ENCODE peak calls at places on chromosome 16, in ten cellular contexts. M is astrocyte; L is LHCN-M2; G is RCC 7860; S is stimulated activated naive CD8-positive, alpha-beta T cell treated with anti-CD3 and anti-CD28 coated beads, Interleukin-15, amount 100 ng/mL, for 72 hours; C is GM12865; Z is mesenchymal stem cell; Y is HT1080; B is B cell; H is heart left ventricle. T is an unnamed sample.

GRCh38 chr16:17265177-17265576 is 205.6 kb downstream of the XYLT1 start:
- DNase-seq in M (no peak), Z (no peak), S (no peak), B (no peak), C (no peak), H (no peak), L (no peak), G (no peak), Y (no peak), T (no peak)

GRCh38 chr16:66899310-66899944 is 19.1 kb downstream of the PDP2 start:
- DNase-seq in Y (peak), C (no peak), Z (peak), B (peak), M (no peak), G (no peak), S (no peak), L (peak), H (no peak), T (peak)

GRCh38 chr16:84854759-84855158 is 35.0 kb downstream of the CRISPLD2 start:
- DNase-seq in L (no peak), H (no peak), Y (no peak), G (no peak), C (no peak), S (no peak), M (peak), B (no peak), Z (peak), T (no peak)

GRCh38 chr16:20850981-20851380 is 44.7 kb downstream of the REXO5 start:
- DNase-seq in C (no peak), Y (no peak), H (no peak), B (no peak), S (no peak), Z (peak), G (no peak), L (no peak), M (no peak), T (no peak)

GRCh38 chr16:24858219-24859041 is 12.7 kb downstream of the SLC5A11 start:
- DNase-seq in B (peak), Z (peak), C (peak), L (peak), H (peak), Y (peak), S (peak), M (peak), G (peak), T (peak)

GRCh38 chr16:51222016-51222415 is 70.9 kb upstream of the SALL1 start:
- DNase-seq in Z (no peak), Y (no peak), C (no peak), G (no peak), L (no peak), H (no peak), B (no peak), M (no peak), S (no peak), T (no peak)

GRCh38 chr16:71185366-71185765 is 45.2 kb downstream of the HYDIN start:
- DNase-seq in Z (no peak), S (no peak), H (no peak), M (peak), C (no peak), L (no peak), G (no peak), B (no peak), Y (no peak), T (no peak)

GRCh38 chr16:11079657-11080187 is 135.4 kb downstream of the CLEC16A start:
- DNase-seq in M (peak), G (peak), C (peak), H (no peak), S (no peak), Y (peak), B (no peak), L (peak), Z (peak), T (peak)

GRCh38 chr16:66849543-66849942 is 5.3 kb downstream of the CA7 start:
- DNase-seq in Y (no peak), S (no peak), C (no peak), H (no peak), B (no peak), G (no peak), L (no peak), Z (no peak), M (no peak), T (no peak)

GRCh38 chr16:28879261-28879840 is 1.1 kb downstream of the ATP2A1 start:
- DNase-seq in M (no peak), Y (no peak), B (no peak), S (no peak), G (no peak), H (no peak), C (no peak), L (no peak), Z (no peak), T (no peak)

GRCh38 chr16:71254832-71255560 is 24.5 kb upstream of the HYDIN start:
- DNase-seq in L (no peak), S (no peak), H (no peak), C (no peak), Z (no peak), G (no peak), M (no peak), B (no peak), Y (no peak), T (no peak)

GRCh38 chr16:27355610-27356009 is 41.8 kb downstream of the IL4R start:
- DNase-seq in Y (peak), C (peak), M (no peak), G (no peak), H (peak), B (no peak), S (peak), L (no peak), Z (peak), T (peak)

GRCh38 chr16:2719328-2720062 is 529 bp downstream of the PRSS27 start:
- DNase-seq in Y (no peak), B (no peak), G (no peak), C (no peak), H (no peak), S (no peak), L (no peak), Z (no peak), M (no peak), T (no peak)

GRCh38 chr16:9854665-9855064 is 327.6 kb downstream of the GRIN2A start:
- DNase-seq in H (peak), L (peak), B (no peak), G (no peak), S (no peak), C (no peak), Z (no peak), Y (peak), M (peak), T (no peak)

GRCh38 chr16:84040823-84041391 is 1.7 kb downstream of the SLC38A8 start:
- DNase-seq in B (no peak), G (no peak), M (peak), Y (no peak), C (no peak), H (no peak), L (peak), S (no peak), Z (no peak), T (no peak)